ENCODE peak calls at places on chromosome 3, in ten cellular contexts. G, N, M, O, W, S, B, Y, T and K are unnamed samples. For H3K9me3, the result is how much of the 10 kb centered on the place peaks cover.

GRCh38 chr3:48110463-48110862 is 77.8 kb downstream of the CDC25A start:
- DNase-seq in S (no peak), O (no peak), T (no peak), N (no peak), Y (no peak), M (peak), G (no peak), W (no peak), B (no peak), K (no peak)

GRCh38 chr3:190425833-190426232 is 23.9 kb downstream of the TMEM207 start:
- DNase-seq in T (no peak), B (no peak), Y (no peak), G (no peak), W (no peak), N (no peak), M (no peak), O (no peak), S (no peak), K (no peak)

GRCh38 chr3:70992131-70992530 is 591.4 kb downstream of the FOXP1 start:
- DNase-seq in T (no peak), W (no peak), Y (no peak), B (no peak), S (no peak), M (no peak), O (no peak), N (no peak), G (no peak), K (no peak)

GRCh38 chr3:84772841-84773240 is 185.9 kb upstream of the CADM2 start:
- DNase-seq in N (no peak), S (no peak), T (peak), M (no peak), B (no peak), Y (no peak), O (no peak), G (no peak), W (no peak), K (no peak)

GRCh38 chr3:130835483-130835882 is 58.4 kb upstream of the ATP2C1 start:
- DNase-seq in N (no peak), M (no peak), T (no peak), O (no peak), W (no peak), B (no peak), G (no peak), S (no peak), Y (no peak), K (no peak)

GRCh38 chr3:57556459-57557087 is 499 bp downstream of the PDE12 start:
- DNase-seq in B (peak), W (no peak), S (peak), M (peak), G (no peak), T (peak), N (no peak), Y (no peak), O (peak), K (no peak)

GRCh38 chr3:52091566-52092290 is 35.4 kb upstream of the DUSP7 start:
- DNase-seq in N (no peak), S (no peak), W (no peak), T (no peak), M (no peak), B (no peak), G (no peak), Y (no peak), O (no peak), K (no peak)

GRCh38 chr3:43503067-43503728 is 118.6 kb downstream of the ANO10 start:
- DNase-seq in S (no peak), W (no peak), O (no peak), M (peak), T (no peak), N (peak), B (peak), Y (peak), G (no peak), K (no peak)

GRCh38 chr3:171431550-171431949 is 28.7 kb downstream of the TNIK start:
- DNase-seq in O (no peak), N (no peak), B (no peak), Y (no peak), G (no peak), M (no peak), W (no peak), S (no peak), T (no peak), K (no peak)

GRCh38 chr3:11195721-11196332 is 41.5 kb downstream of the HRH1 start:
- DNase-seq in Y (no peak), W (no peak), N (no peak), M (no peak), B (peak), O (no peak), S (no peak), G (no peak), T (no peak), K (no peak)

GRCh38 chr3:4983739-4984510 is 4.7 kb downstream of the BHLHE40 start:
- DNase-seq in G (peak), B (peak), Y (peak), O (peak), M (peak), T (peak), W (no peak), N (no peak), S (peak), K (no peak)

GRCh38 chr3:32493437-32494414 is 8.9 kb downstream of the CMTM6 start:
- DNase-seq in N (no peak), G (no peak), M (peak), O (no peak), Y (no peak), B (no peak), S (no peak), W (no peak), T (no peak), K (no peak)

GRCh38 chr3:178699810-178700209 is 163.6 kb downstream of the KCNMB2 start:
- DNase-seq in W (no peak), S (no peak), O (no peak), Y (no peak), T (no peak), G (no peak), M (no peak), B (no peak), N (no peak), K (no peak)

GRCh38 chr3:138184994-138185393 is 2.1 kb upstream of the ARMC8 start:
- DNase-seq in O (no peak), N (no peak), Y (no peak), T (no peak), S (no peak), M (peak), G (no peak), B (no peak), W (no peak), K (no peak)

GRCh38 chr3:117358717-117359314 is 649.2 kb downstream of the TUSC7 start:
- DNase-seq in W (no peak), G (no peak), S (no peak), O (no peak), T (no peak), Y (no peak), B (no peak), N (no peak), M (no peak), K (no peak)

GRCh38 chr3:4744405-4745239 is 234.6 kb upstream of the BHLHE40 start:
- DNase-seq in M (peak), Y (peak), B (no peak), T (no peak), W (no peak), G (no peak), S (no peak), O (no peak), N (no peak), K (no peak)

GRCh38 chr3:39515681-39516441 is 48.4 kb downstream of the MOBP start:
- DNase-seq in S (no peak), O (no peak), W (no peak), G (no peak), T (no peak), N (no peak), M (no peak), B (no peak), Y (no peak), K (no peak)

GRCh38 chr3:188531210-188531609 is 377.3 kb downstream of the LPP start:
- DNase-seq in N (no peak), T (no peak), B (no peak), Y (no peak), M (no peak), S (no peak), W (no peak), O (no peak), G (no peak), K (no peak)

GRCh38 chr3:181755959-181756358 is 44.2 kb downstream of the SOX2 start:
- DNase-seq in W (no peak), N (no peak), M (no peak), B (no peak), Y (no peak), G (no peak), T (no peak), S (no peak), O (no peak), K (no peak)

GRCh38 chr3:138690036-138690435 is 81.5 kb downstream of the FAIM start:
- DNase-seq in W (no peak), Y (no peak), B (no peak), N (no peak), G (no peak), T (no peak), S (no peak), M (no peak), O (no peak), K (no peak)

GRCh38 chr3:58079773-58080172 is 71.6 kb downstream of the FLNB start:
- DNase-seq in G (no peak), B (no peak), N (no peak), S (no peak), Y (no peak), W (no peak), T (no peak), M (no peak), O (no peak), K (no peak)

GRCh38 chr3:21624514-21624913 is 126.5 kb downstream of the ZNF385D start:
- DNase-seq in T (no peak), N (no peak), S (no peak), Y (no peak), W (no peak), M (no peak), O (no peak), B (no peak), G (no peak), K (no peak)

GRCh38 chr3:106317141-106318055 is 448.6 kb upstream of the CBLB start:
- DNase-seq in Y (no peak), T (no peak), O (no peak), N (no peak), M (no peak), S (no peak), B (peak), W (no peak), G (no peak), K (no peak)

GRCh38 chr3:168531116-168531515 is 435.4 kb upstream of the GOLIM4 start:
- DNase-seq in G (no peak), Y (no peak), S (no peak), M (no peak), W (no peak), B (no peak), T (no peak), O (no peak), N (no peak), K (no peak)

GRCh38 chr3:44055951-44056350 is 185.7 kb upstream of the TOPAZ1 start:
- DNase-seq in M (no peak), O (no peak), B (no peak), T (no peak), S (no peak), Y (no peak), G (no peak), W (no peak), N (no peak), K (no peak)

GRCh38 chr3:46440531-46441294 is 24.0 kb downstream of the LTF start:
- DNase-seq in O (no peak), G (no peak), B (peak), Y (no peak), T (no peak), M (peak), S (no peak), N (no peak), W (no peak), K (no peak)

GRCh38 chr3:60555704-60556340 is 695.4 kb downstream of the FHIT start:
- DNase-seq in O (no peak), N (no peak), M (no peak), S (no peak), T (no peak), G (peak), B (peak), Y (no peak), W (no peak), K (no peak)

DNA sequence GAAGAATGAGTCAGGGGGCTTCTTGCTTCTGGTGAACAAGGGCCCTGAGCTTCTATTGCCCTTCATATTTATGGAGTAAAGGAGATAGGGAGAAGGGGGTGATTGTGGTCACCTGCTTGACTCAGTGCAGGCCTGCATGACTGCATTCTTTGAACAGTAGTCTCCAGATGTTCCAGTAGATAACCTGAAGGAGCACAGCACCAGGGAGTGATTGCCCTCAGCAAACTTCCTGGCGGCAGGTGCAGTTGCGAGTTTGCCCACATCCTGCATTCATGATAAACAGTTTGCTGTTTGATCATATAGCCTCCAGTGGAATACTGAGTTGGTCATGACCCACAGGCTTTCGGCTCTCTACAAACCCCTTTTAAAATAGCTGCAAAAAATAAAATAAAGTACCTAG is 1632.7 kb downstream of the OTOL1 start:
- DNase-seq in B (no peak), T (no peak), N (no peak), G (no peak), W (no peak), Y (no peak), M (peak), S (no peak), O (no peak), K (no peak)
- H3K9me3 ChIP-seq in B (under half), T (under half), N (under half), G (under half), W (under half), Y (under half), M (under half), S (under half), O (under half), K (under half)

GRCh38 chr3:13547591-13548371 is 1.1 kb upstream of the FBLN2 start:
- DNase-seq in O (no peak), W (no peak), Y (no peak), M (no peak), S (no peak), G (no peak), B (no peak), N (no peak), T (no peak), K (no peak)
- H3K4me3 ChIP-seq in O (no peak), W (no peak), Y (no peak), M (no peak), S (no peak), G (no peak), B (no peak), N (no peak), T (no peak), K (no peak)

GRCh38 chr3:906739-907138 is 186.1 kb upstream of the CNTN6 start:
- DNase-seq in M (no peak), N (no peak), S (no peak), B (no peak), G (no peak), O (no peak), T (no peak), Y (no peak), W (no peak), K (no peak)

GRCh38 chr3:905217-905616 is 187.6 kb upstream of the CNTN6 start:
- DNase-seq in S (no peak), O (no peak), T (no peak), N (no peak), B (no peak), W (no peak), Y (no peak), M (no peak), G (no peak), K (no peak)

DNA sequence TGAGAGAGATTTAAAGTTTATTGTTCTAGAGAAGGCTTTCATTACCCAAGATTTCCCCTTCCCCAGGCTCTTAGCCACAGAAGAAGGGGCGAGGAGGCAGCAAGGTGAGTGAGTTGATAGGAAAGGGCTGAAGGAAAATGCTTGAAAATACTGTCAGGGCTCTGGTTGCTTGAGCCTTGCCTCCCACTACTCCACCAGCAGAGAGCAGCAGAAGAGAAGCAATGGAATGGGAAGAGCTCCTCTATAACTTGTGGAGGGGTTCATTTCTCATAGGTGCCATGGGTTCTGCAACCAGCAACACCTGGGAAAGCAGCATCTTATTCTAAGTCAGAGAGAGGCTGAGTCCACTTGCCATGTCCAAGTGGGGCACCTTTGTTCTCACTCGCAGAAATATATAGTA is 184.0 kb upstream of the CNTN6 start:
- DNase-seq in M (no peak), B (no peak), T (no peak), S (no peak), W (no peak), G (no peak), O (no peak), Y (no peak), N (peak), K (no peak)
- H3K9me3 ChIP-seq in M (under half), B (under half), T (under half), S (under half), W (under half), G (under half), O (under half), Y (under half), N (under half), K (under half)

GRCh38 chr3:128725932-128726690 is at the start of gene RAB7A:
- DNase-seq in S (peak), T (peak), W (peak), G (peak), Y (peak), N (peak), B (peak), O (peak), M (peak), K (peak)

GRCh38 chr3:128726691-128727031 is 678 bp downstream of the RAB7A start:
- DNase-seq in N (no peak), G (no peak), B (peak), O (peak), W (no peak), T (peak), M (peak), S (peak), Y (peak), K (peak)

GRCh38 chr3:128727059-128727458 is 1.1 kb downstream of the RAB7A start:
- DNase-seq in S (no peak), M (no peak), W (no peak), Y (no peak), T (no peak), O (no peak), G (no peak), N (no peak), B (no peak), K (no peak)

GRCh38 chr3:128727485-128727884 is 1.5 kb downstream of the RAB7A start:
- DNase-seq in B (peak), N (no peak), O (no peak), G (no peak), S (no peak), T (no peak), Y (no peak), M (peak), W (no peak), K (no peak)

DNA sequence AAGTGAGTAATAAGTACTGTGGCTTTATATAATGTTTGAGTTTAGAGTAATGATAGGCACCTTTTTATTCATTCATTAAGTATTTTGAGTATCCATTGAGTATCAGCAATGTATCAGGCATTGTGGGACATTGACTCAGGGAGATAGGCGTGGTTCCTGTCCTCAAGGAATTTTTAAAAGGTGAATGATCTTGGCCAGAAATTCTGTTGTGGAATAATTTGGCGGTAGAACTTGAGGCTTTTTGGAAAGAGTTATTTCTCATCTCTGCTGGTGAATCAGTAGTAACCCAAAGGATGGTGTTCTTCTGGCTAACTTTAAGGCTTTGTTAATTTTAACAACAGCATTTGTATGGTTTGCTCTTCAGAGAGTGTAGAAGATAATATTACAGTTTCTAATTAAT is 2.0 kb downstream of the RAB7A start:
- DNase-seq in N (no peak), O (no peak), G (no peak), S (no peak), B (no peak), W (no peak), M (peak), Y (no peak), T (no peak), K (no peak)
- H3K4me3 ChIP-seq in N (peak), O (peak), G (peak), S (peak), B (peak), W (peak), M (no peak), Y (peak), T (no peak), K (no peak)

DNA sequence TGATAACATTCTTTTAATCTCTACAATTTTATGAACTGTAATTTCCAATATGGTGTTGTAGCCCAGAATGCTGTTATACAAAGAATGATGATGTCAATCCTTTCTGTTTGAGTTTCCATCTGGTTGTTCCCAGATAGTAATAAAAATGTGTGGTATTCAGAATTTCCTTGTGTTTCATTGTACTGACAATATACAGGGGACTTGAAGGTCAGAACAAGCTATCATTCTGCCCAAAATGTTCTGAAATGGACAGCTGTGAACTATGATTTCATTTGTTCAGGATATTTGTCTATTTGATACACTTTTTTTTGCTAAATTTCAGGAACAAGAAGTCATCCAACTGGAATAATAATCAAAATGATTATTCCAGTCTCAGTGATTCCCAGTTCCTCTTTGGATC is 40.8 kb downstream of the C3orf62 start:
- DNase-seq in N (no peak), Y (no peak), T (no peak), B (no peak), O (no peak), G (no peak), S (no peak), M (no peak), W (no peak), K (no peak)
- H3K9me3 ChIP-seq in N (under half), Y (under half), T (under half), B (under half), O (under half), G (under half), S (under half), M (under half), W (under half), K (under half)

DNA sequence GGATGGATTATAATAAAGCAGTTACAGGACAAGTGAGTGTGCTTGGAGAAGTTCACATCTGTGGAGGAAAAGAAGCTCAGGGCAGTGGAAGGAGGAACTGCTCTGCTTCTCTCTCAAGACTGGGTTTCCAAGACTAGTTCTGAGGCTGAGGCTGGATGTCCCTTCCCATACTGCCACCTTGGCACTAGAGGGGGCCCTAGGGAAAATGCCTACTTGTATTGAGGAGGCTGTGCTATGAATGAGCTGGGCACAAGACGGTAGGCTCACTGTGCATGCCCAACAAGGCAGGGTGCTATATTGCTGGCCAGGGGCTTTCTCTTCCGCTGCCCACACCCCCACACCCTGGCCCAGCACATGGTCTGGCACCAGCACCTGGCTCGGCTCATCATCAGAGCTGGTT is 65.2 kb downstream of the SLCO2A1 start:
- DNase-seq in W (no peak), M (peak), Y (peak), G (no peak), O (no peak), N (no peak), B (no peak), S (no peak), T (no peak), K (no peak)
- H3K4me3 ChIP-seq in W (no peak), M (no peak), Y (no peak), G (no peak), O (no peak), N (no peak), B (no peak), S (no peak), T (no peak), K (no peak)

DNA sequence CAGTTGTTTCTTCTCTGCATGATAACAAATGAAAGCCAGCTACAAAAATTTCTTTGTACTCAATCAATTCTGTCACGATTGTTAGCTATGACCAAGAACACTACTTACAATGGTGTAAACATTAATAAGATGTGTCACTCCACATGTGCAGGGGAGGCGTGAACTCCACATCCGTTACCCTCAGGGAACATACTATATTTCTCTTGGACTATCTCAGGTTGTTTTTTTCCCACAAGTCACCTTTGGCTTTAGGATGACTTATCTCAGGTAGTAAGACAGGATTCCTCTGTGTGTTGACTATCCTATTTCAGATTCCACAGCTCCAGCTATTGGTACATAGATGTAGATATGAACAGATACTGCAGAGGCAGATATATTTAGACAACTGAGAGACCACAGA is 423.3 kb upstream of the GRM7 start:
- DNase-seq in N (no peak), T (no peak), S (no peak), O (no peak), W (no peak), Y (no peak), M (peak), B (no peak), G (no peak), K (no peak)
- H3K9me3 ChIP-seq in N (under half), T (under half), S (under half), O (under half), W (under half), Y (under half), M (under half), B (under half), G (under half), K (under half)

GRCh38 chr3:187318819-187319616 is 27.5 kb upstream of the MASP1 start:
- DNase-seq in O (no peak), N (peak), Y (peak), W (no peak), M (peak), S (peak), G (peak), T (peak), B (peak), K (peak)
- H3K4me3 ChIP-seq in O (peak), N (peak), Y (peak), W (peak), M (no peak), S (peak), G (peak), T (no peak), B (peak), K (no peak)